ENCODE peak calls at places on chromosomes 3 and 15, in nine cellular contexts. X, S, P, C, M, U, L, Y and Q are unnamed samples.

GRCh38 chr3:139538733-139539132 is 809 bp downstream of the RBP1 start:
- DNase-seq in U (peak; percentile 77), C (no peak), P (peak; percentile 80), Y (peak; percentile 16), L (no peak), S (no peak), X (peak; percentile 78), M (no peak), Q (no peak)

GRCh38 chr3:187951452-187952190 is 202.3 kb upstream of the LPP start:
- DNase-seq in U (no peak), P (peak; percentile 40), X (no peak), L (no peak), C (no peak), M (no peak), S (no peak), Y (no peak), Q (no peak)

GRCh38 chr15:46681901-46682300 is 1035.4 kb upstream of the SEMA6D start:
- DNase-seq in X (no peak), S (no peak), L (no peak), U (no peak), Y (no peak), C (no peak), P (no peak), M (no peak), Q (no peak)

GRCh38 chr3:114714237-114714636 is 420.4 kb downstream of the TIGIT start:
- DNase-seq in U (no peak), Y (no peak), C (no peak), M (no peak), L (no peak), P (no peak), S (no peak), X (no peak), Q (no peak)

GRCh38 chr3:194449913-194450312 is 36.9 kb downstream of the ATP13A3 start:
- DNase-seq in C (peak; percentile 79), P (no peak), X (no peak), M (no peak), S (no peak), U (no peak), L (no peak), Y (no peak), Q (no peak)

GRCh38 chr3:105866656-105867653 is 1.9 kb downstream of the CBLB start:
- DNase-seq in C (peak; percentile 52), S (peak; percentile 31), Y (peak; percentile 53), U (no peak), P (peak; percentile 56), M (no peak), X (no peak), L (no peak), Q (peak; percentile 72)

GRCh38 chr3:81492048-81492447 is 269.4 kb downstream of the GBE1 start:
- DNase-seq in P (no peak), L (no peak), S (no peak), X (no peak), C (no peak), Y (no peak), M (no peak), U (no peak), Q (no peak)

GRCh38 chr3:134253475-134254231 is 3.0 kb upstream of the RYK start:
- DNase-seq in L (no peak), U (no peak), Y (no peak), C (no peak), X (no peak), M (no peak), S (no peak), P (no peak), Q (peak; percentile 8)

GRCh38 chr3:11549580-11550140 is 94.1 kb downstream of the VGLL4 start:
- DNase-seq in M (peak; percentile 36), S (no peak), Y (no peak), X (no peak), L (no peak), P (no peak), U (no peak), C (no peak), Q (no peak)

GRCh38 chr3:46690798-46691197 is 2.7 kb downstream of the ALS2CL start:
- DNase-seq in X (no peak), P (no peak), M (peak; percentile 82), C (peak; percentile 57), Y (no peak), S (no peak), L (peak; percentile 68), U (peak; percentile 29), Q (no peak)

GRCh38 chr15:51907136-51907862 is 64.3 kb downstream of the LEO1 start:
- DNase-seq in Y (peak; percentile 58), C (peak; percentile 87), U (peak; percentile 74), P (peak; percentile 25), M (no peak), L (peak; percentile 64), S (no peak), X (no peak), Q (no peak)
- TF ChIP-seq CTCF in Y (peak; percentile 34), C (peak; percentile 45), U (peak; percentile 16), P (no peak), M (no peak), L (peak; percentile 26), S (no peak), X (no peak), Q (peak; percentile 14)

GRCh38 chr3:10085738-10086137 is 22.3 kb downstream of the FANCD2OS start:
- DNase-seq in L (no peak), Y (no peak), U (no peak), P (no peak), S (no peak), C (peak; percentile 79), X (no peak), M (no peak), Q (no peak)

GRCh38 chr3:10081871-10082270 is 26.2 kb downstream of the FANCD2OS start:
- DNase-seq in M (no peak), L (no peak), P (no peak), U (no peak), X (no peak), C (no peak), Y (no peak), S (no peak), Q (no peak)
- H3K36me3 ChIP-seq in M (no peaks in the 10 kb centered on the region), L (no peaks in the 10 kb centered on the region), P (no peaks in the 10 kb centered on the region), U (no peaks in the 10 kb centered on the region), X (no peaks in the 10 kb centered on the region), C (no peaks in the 10 kb centered on the region), Y (no peaks in the 10 kb centered on the region), S (no peaks in the 10 kb centered on the region), Q (peaks cover 8% of the 10 kb centered on the region)

DNA sequence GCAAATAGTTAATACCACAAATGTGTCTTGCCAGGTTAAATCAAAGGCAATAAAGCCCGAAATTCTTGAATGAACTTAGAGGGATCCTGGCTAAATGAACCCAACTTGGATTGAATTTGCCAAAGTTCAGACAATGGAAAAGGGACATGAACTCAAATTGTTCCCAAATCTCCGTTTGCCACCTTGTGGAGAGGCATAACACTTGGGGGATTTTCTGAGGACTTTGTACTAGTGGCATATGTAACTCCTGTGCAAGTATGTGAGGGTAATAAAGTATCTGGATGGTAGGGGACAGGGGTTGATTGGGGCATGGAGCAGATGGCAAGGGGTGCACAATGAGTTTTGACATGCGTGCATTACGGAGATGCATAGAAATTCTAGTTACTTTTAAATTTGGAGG is 1.3 kb upstream of the TCAIM start:
- DNase-seq in U (no peak), M (no peak), L (no peak), Y (no peak), C (no peak), P (no peak), S (no peak), X (no peak), Q (no peak)
- TF ChIP-seq CTCF in U (no peak), M (no peak), L (no peak), Y (no peak), C (no peak), P (no peak), S (no peak), X (no peak), Q (no peak)

GRCh38 chr3:185661772-185662171 is 75.7 kb downstream of the SENP2 start:
- DNase-seq in X (no peak), L (no peak), C (no peak), U (no peak), Y (no peak), S (no peak), M (no peak), P (no peak), Q (no peak)

GRCh38 chr3:185658943-185659342 is 72.8 kb downstream of the SENP2 start:
- DNase-seq in M (no peak), U (no peak), C (no peak), X (no peak), L (no peak), P (no peak), Y (no peak), S (no peak), Q (no peak)

GRCh38 chr3:185657691-185658503 is 71.8 kb downstream of the SENP2 start:
- DNase-seq in Y (no peak), P (no peak), M (no peak), L (no peak), X (no peak), U (no peak), S (no peak), C (no peak), Q (no peak)

GRCh38 chr3:185658504-185658912 is 72.4 kb downstream of the SENP2 start:
- DNase-seq in Y (peak; percentile 99), C (peak; percentile 97), S (no peak), L (peak; percentile 40), X (peak; percentile 52), M (no peak), P (peak; percentile 99), U (no peak), Q (no peak)

GRCh38 chr3:185659942-185660921 is 74.1 kb downstream of the SENP2 start:
- DNase-seq in C (peak; percentile 72), S (peak; percentile 38), U (peak; percentile 55), L (peak; percentile 82), Y (peak; percentile 85), M (peak; percentile 85), P (peak; percentile 56), X (peak; percentile 80), Q (peak; percentile 50)
- H3K36me3 ChIP-seq in C (peaks cover 13% of the 10 kb centered on the region), S (no peaks in the 10 kb centered on the region), U (no peaks in the 10 kb centered on the region), L (peaks cover 30% of the 10 kb centered on the region), Y (peaks cover 30% of the 10 kb centered on the region), M (no peaks in the 10 kb centered on the region), P (peaks cover 5% of the 10 kb centered on the region), X (no peaks in the 10 kb centered on the region), Q (no peaks in the 10 kb centered on the region)

GRCh38 chr15:44535509-44536297 is 1.2 kb upstream of the EIF3J start:
- DNase-seq in P (no peak), X (peak; percentile 46), M (peak; percentile 79), Y (no peak), C (no peak), S (peak; percentile 45), U (peak; percentile 14), L (no peak), Q (peak; percentile 11)

GRCh38 chr15:44535092-44535491 is 1.9 kb upstream of the EIF3J start:
- DNase-seq in P (no peak), M (no peak), X (no peak), Y (no peak), L (no peak), S (no peak), U (no peak), C (no peak), Q (no peak)

GRCh38 chr15:44530653-44531052 is 6.3 kb upstream of the EIF3J start:
- DNase-seq in X (no peak), P (no peak), C (no peak), L (no peak), S (no peak), Y (no peak), M (no peak), U (no peak), Q (no peak)

GRCh38 chr15:44529864-44530604 is 6.9 kb upstream of the EIF3J start:
- DNase-seq in Y (no peak), X (no peak), L (no peak), U (no peak), P (no peak), C (no peak), S (no peak), M (peak; percentile 16), Q (no peak)

GRCh38 chr15:44532689-44533088 is 4.3 kb upstream of the EIF3J start:
- DNase-seq in P (no peak), C (no peak), U (no peak), S (no peak), Y (no peak), X (no peak), L (no peak), M (no peak), Q (no peak)
- TF ChIP-seq CTCF in P (no peak), C (no peak), U (no peak), S (no peak), Y (no peak), X (no peak), L (no peak), M (no peak), Q (no peak)